ENCODE peak calls at places on chromosome 22, in nine cellular contexts. V, C, L, M, S, I, P, H and R are unnamed samples.

GRCh38 chr22:22855617-22856308 is 31.9 kb upstream of the IGLL5 start:
- DNase-seq in C (no peak), S (no peak), H (no peak), V (no peak), I (no peak), P (no peak), M (no peak), L (no peak), R (no peak)

GRCh38 chr22:30609260-30610185 is 2.5 kb downstream of the TCN2 start:
- DNase-seq in I (no peak), H (no peak), P (peak), S (no peak), V (peak), C (no peak), L (no peak), M (peak), R (no peak)

GRCh38 chr22:35995345-35995744 is 33.3 kb downstream of the RBFOX2 start:
- DNase-seq in S (peak), P (no peak), C (no peak), L (no peak), M (no peak), V (no peak), H (no peak), I (no peak), R (no peak)

GRCh38 chr22:43440556-43440955 is 28.7 kb downstream of the MPPED1 start:
- DNase-seq in H (no peak), C (no peak), S (no peak), P (no peak), I (no peak), M (no peak), V (no peak), L (no peak), R (no peak)

GRCh38 chr22:22158207-22158816 is 86.3 kb upstream of the VPREB1 start:
- DNase-seq in L (no peak), S (no peak), I (no peak), M (no peak), H (no peak), P (no peak), V (no peak), C (no peak), R (no peak)

GRCh38 chr22:24068377-24068680 is 57.2 kb downstream of the CABIN1 start:
- DNase-seq in C (no peak), I (no peak), H (no peak), L (no peak), M (no peak), V (no peak), P (no peak), S (no peak), R (no peak)

GRCh38 chr22:36330127-36330526 is 57.6 kb downstream of the MYH9 start:
- DNase-seq in L (no peak), H (no peak), C (no peak), S (no peak), P (no peak), V (no peak), I (no peak), M (no peak), R (no peak)

GRCh38 chr22:21449531-21450319 is 17.5 kb upstream of the TMEM191C start:
- DNase-seq in M (no peak), I (no peak), P (peak), C (no peak), S (no peak), L (no peak), H (no peak), V (no peak), R (no peak)

GRCh38 chr22:49291781-49292180 is 535.9 kb downstream of the BRD1 start:
- DNase-seq in I (no peak), L (no peak), H (no peak), C (no peak), P (peak), M (no peak), V (no peak), S (no peak), R (no peak)

GRCh38 chr22:38455530-38456271 is 702 bp upstream of the KCNJ4 start:
- DNase-seq in S (no peak), P (no peak), C (no peak), H (no peak), V (no peak), M (peak), I (no peak), L (no peak), R (no peak)

GRCh38 chr22:37752189-37753061 is 55.3 kb upstream of the GCAT start:
- DNase-seq in M (peak), C (peak), L (peak), H (no peak), S (peak), I (no peak), V (no peak), P (peak), R (no peak)

GRCh38 chr22:25824828-25825474 is 83.0 kb downstream of the MYO18B start:
- DNase-seq in C (no peak), S (no peak), L (no peak), I (no peak), P (no peak), M (no peak), V (no peak), H (no peak), R (no peak)

GRCh38 chr22:35651085-35651484 is 2.8 kb downstream of the APOL6 start:
- DNase-seq in P (no peak), S (no peak), C (no peak), L (no peak), H (no peak), M (no peak), V (no peak), I (no peak), R (no peak)

GRCh38 chr22:27032121-27032761 is 374.9 kb downstream of the MIAT start:
- DNase-seq in P (no peak), H (no peak), L (peak), M (no peak), S (peak), I (no peak), V (no peak), C (no peak), R (no peak)

GRCh38 chr22:19974233-19974861 is 32.7 kb upstream of the TXNRD2 start:
- DNase-seq in C (no peak), S (peak), L (peak), I (no peak), H (peak), V (no peak), P (peak), M (peak), R (peak)

GRCh38 chr22:39292561-39293074 is 26.8 kb downstream of the RPL3 start:
- DNase-seq in S (peak), P (peak), L (peak), C (peak), V (no peak), H (no peak), I (no peak), M (peak), R (no peak)

GRCh38 chr22:37330200-37331033 is 48.1 kb downstream of the CYTH4 start:
- DNase-seq in P (peak), V (peak), S (peak), C (peak), M (peak), H (no peak), L (peak), I (no peak), R (no peak)

GRCh38 chr22:49593509-49593908 is 234.2 kb downstream of the BRD1 start:
- DNase-seq in H (no peak), I (no peak), C (no peak), S (no peak), M (no peak), P (no peak), L (no peak), V (no peak), R (no peak)

GRCh38 chr22:24390576-24390975 is 36.8 kb upstream of the ADORA2A start:
- DNase-seq in V (no peak), H (no peak), S (no peak), P (no peak), M (no peak), L (no peak), I (no peak), C (no peak), R (no peak)

GRCh38 chr22:22848364-22848866 is 39.2 kb upstream of the IGLL5 start:
- DNase-seq in P (peak), L (peak), S (peak), I (no peak), H (no peak), V (peak), C (peak), M (peak), R (peak)

GRCh38 chr22:18970180-18970947 is 34.3 kb upstream of the PRODH start:
- DNase-seq in V (no peak), M (peak), L (no peak), C (no peak), I (no peak), H (no peak), P (no peak), S (no peak), R (no peak)